ENCODE peak calls at places on chromosomes 7 and 10, in six cellular contexts. N is HCT116, D is neural progenitor cell, M is hepatocyte, B is SK-N-SH, L is MM.1S. W is an unnamed sample.

GRCh38 chr10:60660625-60661024 is 117.7 kb upstream of the CDK1 start:
- DNase-seq in N (no peak), D (no peak), M (no peak), B (no peak), L (no peak), W (no peak)

GRCh38 chr7:116786791-116787443 is 75.5 kb upstream of the CAPZA2 start:
- DNase-seq in N (no peak), D (peak), M (no peak), B (no peak), L (peak), W (peak)

GRCh38 chr7:22653981-22654380 is 73.0 kb upstream of the IL6 start:
- DNase-seq in N (no peak), D (no peak), M (no peak), B (no peak), L (no peak), W (no peak)

GRCh38 chr7:126690104-126690503 is 562.6 kb downstream of the GRM8 start:
- DNase-seq in N (no peak), D (no peak), M (no peak), B (no peak), L (no peak), W (no peak)

GRCh38 chr7:1591876-1592275 is 22.0 kb upstream of the PSMG3 start:
- DNase-seq in N (no peak), D (no peak), M (no peak), B (no peak), L (no peak), W (peak)

GRCh38 chr10:117762126-117762818 is 219.7 kb downstream of the EMX2 start:
- DNase-seq in N (no peak), D (no peak), M (no peak), B (no peak), L (no peak), W (no peak)

GRCh38 chr7:141409911-141410329 is 141.3 kb upstream of the AGK start:
- DNase-seq in N (no peak), D (peak), M (no peak), B (peak), L (no peak), W (no peak)

GRCh38 chr7:128728608-128729007 is 10.6 kb upstream of the CALU start:
- DNase-seq in N (no peak), D (no peak), M (no peak), B (no peak), L (no peak), W (no peak)

DNA sequence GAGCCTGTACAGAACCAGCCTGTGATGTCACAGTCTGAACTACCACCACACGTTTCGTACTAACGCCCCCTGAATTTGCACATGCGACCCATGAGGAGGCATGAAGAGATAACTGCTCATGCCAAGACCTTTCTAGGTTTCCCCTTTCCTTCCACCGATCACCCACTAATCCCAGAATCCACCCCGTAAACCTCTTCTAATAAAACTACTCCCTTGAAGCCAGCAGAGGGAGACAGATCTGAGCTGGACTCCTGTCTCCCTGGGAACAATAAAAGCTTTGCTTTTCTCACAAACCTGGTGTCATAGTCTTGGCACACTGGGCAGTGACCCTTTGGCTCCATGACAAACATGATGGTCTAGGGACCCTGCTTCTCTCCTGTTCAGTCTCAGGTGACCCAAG is 144.5 kb downstream of the FRMD4A start:
- DNase-seq in N (no peak), D (peak), M (no peak), B (no peak), L (peak), W (peak)
- TF ChIP-seq EZH2phosphoT487 in N (no peak), D (no peak), M (no peak), B (no peak), L (no peak), W (no peak)

DNA sequence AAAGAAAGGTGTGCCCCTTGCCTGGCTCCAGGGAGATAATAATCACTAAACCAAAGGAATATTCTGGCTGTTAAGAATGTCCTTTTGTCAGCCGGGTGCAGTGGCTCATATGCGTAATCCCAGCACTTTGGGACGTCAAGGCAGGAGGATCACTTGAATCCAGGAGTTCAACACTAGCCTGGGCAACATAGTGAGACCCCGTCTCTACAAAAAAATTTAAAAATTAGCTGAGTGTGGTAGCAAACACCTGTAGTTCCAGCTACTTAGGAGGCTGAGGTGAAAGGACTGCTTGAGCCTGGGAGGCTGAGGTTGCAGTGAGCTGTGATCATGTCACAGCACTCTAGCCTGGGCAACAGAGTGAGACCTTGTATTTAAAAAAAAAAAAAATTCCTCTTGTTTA is 74.1 kb downstream of the HERC4 start:
- DNase-seq in N (no peak), D (no peak), M (no peak), B (no peak), L (no peak), W (no peak)
- H2AFZ ChIP-seq in N (no peak), D (no peak), M (no peak), B (no peak), L (no peak), W (no peak)

GRCh38 chr10:86139066-86139657 is 227.4 kb downstream of the GRID1 start:
- DNase-seq in N (peak), D (peak), M (peak), B (no peak), L (no peak), W (peak)
- TF ChIP-seq EZH2phosphoT487 in N (no peak), D (no peak), M (no peak), B (no peak), L (no peak), W (no peak)

DNA sequence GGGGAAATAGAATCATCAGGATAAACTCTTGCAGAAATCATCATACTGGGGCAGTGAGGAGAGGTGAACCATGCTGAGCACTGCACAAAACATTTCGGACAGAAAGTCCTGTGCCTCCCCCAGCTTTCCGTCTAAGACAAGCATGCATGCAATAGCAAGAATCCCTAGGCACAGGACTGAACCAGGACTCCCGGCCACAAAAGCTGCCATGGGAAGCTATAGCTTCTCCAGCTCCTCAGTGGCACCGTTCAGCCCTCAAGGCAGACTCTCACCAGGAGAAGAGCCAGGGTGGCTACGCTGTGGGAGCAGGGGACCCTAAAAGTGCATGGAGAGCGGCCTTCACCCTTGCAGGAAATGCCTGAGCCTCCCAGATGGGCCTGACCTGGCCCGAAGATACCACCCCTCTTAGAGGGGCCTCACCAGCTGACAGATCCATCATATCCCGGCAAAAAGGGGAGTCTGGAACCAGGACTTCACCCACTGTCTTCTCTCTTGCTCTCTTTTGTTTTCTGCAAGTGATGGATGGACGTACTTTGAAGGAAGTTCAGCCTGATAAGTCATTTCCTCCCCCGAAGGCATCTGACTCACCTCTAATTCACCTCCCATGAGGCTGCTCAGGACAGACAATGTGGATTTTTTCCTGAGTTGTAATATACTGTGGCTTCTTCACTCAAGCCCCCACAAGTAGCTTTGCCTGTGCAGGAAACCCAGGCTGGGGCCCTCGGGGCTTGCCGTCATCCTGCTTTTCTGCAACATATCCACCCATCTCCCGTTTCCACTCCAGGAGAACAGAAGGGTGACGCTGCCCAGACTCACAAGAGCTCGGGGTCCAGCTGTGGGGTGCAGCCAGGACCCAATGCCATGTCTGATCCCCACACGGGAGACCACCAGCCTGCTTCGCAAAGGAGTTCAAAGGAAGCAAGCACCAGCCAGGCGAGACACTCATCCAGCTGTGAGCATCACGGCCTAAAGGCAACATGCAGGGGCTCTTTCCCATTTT is 70.5 kb downstream of the ASB13 start:
- DNase-seq in N (peak), D (no peak), M (no peak), B (no peak), L (no peak), W (no peak)
- H2AFZ ChIP-seq in N (peak), D (no peak), M (no peak), B (peak), L (no peak), W (no peak)

W was measured in OCI-LY7.